ENCODE peak calls at places on chromosome 10, in eight cellular contexts. F is uterus, X is ascending aorta, H is GM23338, N is upper lobe of right lung, Y is breast epithelium, W is stomach, L is kidney. R is an unnamed sample.
A peak's percentile ranks its signal among the peaks of the same experiment; 100 is the strongest.

GRCh38 chr10:89373916-89374711 is 3.7 kb upstream of the IFIT1B start:
- DNase-seq in Y (peak; percentile 83), N (no peak), W (peak; percentile 91), H (no peak), F (peak; percentile 89), X (peak; percentile 96), L (peak; percentile 87), R (peak; percentile 94)

GRCh38 chr10:11465435-11465834 is 146.0 kb downstream of the USP6NL start:
- DNase-seq in H (no peak), N (no peak), L (no peak), Y (no peak), X (no peak), W (no peak), F (no peak), R (no peak)

GRCh38 chr10:43939389-43939938 is 290.8 kb upstream of the ZNF32 start:
- DNase-seq in H (no peak), W (no peak), N (no peak), L (no peak), X (peak; percentile 43), F (no peak), Y (no peak), R (no peak)

GRCh38 chr10:11165591-11166543 is 148.2 kb downstream of the CELF2 start:
- DNase-seq in X (peak; percentile 74), H (peak; percentile 85), W (peak; percentile 43), Y (no peak), N (peak; percentile 77), F (peak; percentile 57), L (peak; percentile 76), R (peak; percentile 75)

GRCh38 chr10:133125901-133126300 is 34.1 kb upstream of the KNDC1 start:
- DNase-seq in Y (peak; percentile 15), L (no peak), F (no peak), W (no peak), X (no peak), N (peak; percentile 40), H (no peak), R (no peak)

GRCh38 chr10:70847666-70848360 is 32.1 kb downstream of the SGPL1 start:
- DNase-seq in Y (no peak), H (no peak), F (no peak), W (no peak), L (no peak), X (no peak), N (no peak), R (no peak)

GRCh38 chr10:31972519-31973041 is 43.9 kb upstream of the ARHGAP12 start:
- DNase-seq in N (no peak), H (no peak), F (no peak), L (no peak), X (no peak), Y (no peak), W (no peak), R (no peak)

GRCh38 chr10:80411267-80411668 is 2.9 kb downstream of the PRXL2A start:
- DNase-seq in Y (no peak), N (no peak), X (no peak), W (peak; percentile 43), L (peak; percentile 90), H (no peak), F (no peak), R (no peak)

GRCh38 chr10:130013938-130014733 is 50.1 kb upstream of the EBF3 start:
- DNase-seq in F (no peak), W (no peak), H (no peak), X (no peak), L (no peak), Y (no peak), N (no peak), R (no peak)

GRCh38 chr10:71742301-71743098 is 22.9 kb upstream of the C10orf105 start:
- DNase-seq in X (no peak), N (no peak), H (no peak), W (no peak), L (peak; percentile 30), F (no peak), Y (no peak), R (no peak)

DNA sequence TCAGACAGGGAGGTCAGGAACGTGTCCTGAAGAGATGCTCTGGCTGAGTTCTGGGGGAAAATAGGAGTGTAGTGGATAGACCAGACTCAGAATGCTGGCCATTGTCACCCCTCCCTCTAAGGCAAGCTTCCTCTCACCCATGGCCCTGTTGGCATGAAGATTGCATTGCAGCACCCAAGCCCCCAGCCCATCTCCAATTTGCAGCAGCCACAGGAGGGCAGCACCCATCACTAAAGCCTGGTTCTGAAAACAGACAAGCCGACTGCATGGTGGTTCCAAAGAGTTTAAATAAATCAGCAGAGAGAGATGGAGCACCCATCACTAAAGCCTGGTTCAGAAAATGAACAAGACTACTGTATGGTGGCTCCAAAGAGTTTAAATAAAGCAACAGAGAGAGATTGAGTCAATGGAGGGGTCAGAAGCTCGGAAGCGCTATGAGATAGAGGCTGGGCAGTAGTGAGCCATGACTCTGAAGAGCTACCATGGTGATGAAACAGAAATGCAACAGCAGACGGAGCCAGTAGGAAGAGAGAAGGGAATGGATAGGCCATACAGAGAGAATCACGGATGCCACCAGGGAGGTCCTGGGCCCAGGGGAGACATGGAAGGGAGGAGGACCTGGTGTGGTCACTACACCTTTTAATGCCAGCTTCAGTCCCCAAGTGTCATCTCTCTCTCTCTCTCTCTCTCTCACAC is 237.9 kb upstream of the MYO3A start:
- DNase-seq in L (no peak), F (no peak), N (no peak), X (no peak), H (peak; percentile 39), Y (no peak), W (no peak), R (no peak)
- TF ChIP-seq CTCF in L (no peak), F (no peak), N (no peak), X (no peak), H (peak; percentile 52), Y (no peak), W (no peak), R (no peak)

GRCh38 chr10:124705817-124706461 is 38.2 kb downstream of the FAM53B start:
- DNase-seq in N (no peak), Y (no peak), F (no peak), W (no peak), H (no peak), L (peak; percentile 63), X (no peak), R (no peak)

GRCh38 chr10:124705021-124705740 is 39.0 kb downstream of the FAM53B start:
- DNase-seq in X (no peak), H (no peak), L (peak; percentile 78), W (no peak), N (no peak), F (no peak), Y (no peak), R (no peak)

GRCh38 chr10:124707546-124707945 is 36.6 kb downstream of the FAM53B start:
- DNase-seq in Y (no peak), F (no peak), W (no peak), N (no peak), X (no peak), H (no peak), L (no peak), R (no peak)

GRCh38 chr10:124706876-124707516 is 37.2 kb downstream of the FAM53B start:
- DNase-seq in N (no peak), W (no peak), H (no peak), F (no peak), Y (no peak), X (no peak), L (no peak), R (no peak)

GRCh38 chr10:124706462-124706857 is 37.7 kb downstream of the FAM53B start:
- DNase-seq in L (peak; percentile 46), X (no peak), F (no peak), H (no peak), N (no peak), Y (no peak), W (no peak), R (no peak)
- H3K4me1 ChIP-seq in L (peaks cover 98% of the 10 kb centered on the region), X (peaks cover 13% of the 10 kb centered on the region), F (peaks cover 58% of the 10 kb centered on the region), H (peaks cover 8% of the 10 kb centered on the region), N (peaks cover 86% of the 10 kb centered on the region), Y (peaks cover 39% of the 10 kb centered on the region), W (peaks cover 100% of the 10 kb centered on the region), R (peaks cover 67% of the 10 kb centered on the region)

DNA sequence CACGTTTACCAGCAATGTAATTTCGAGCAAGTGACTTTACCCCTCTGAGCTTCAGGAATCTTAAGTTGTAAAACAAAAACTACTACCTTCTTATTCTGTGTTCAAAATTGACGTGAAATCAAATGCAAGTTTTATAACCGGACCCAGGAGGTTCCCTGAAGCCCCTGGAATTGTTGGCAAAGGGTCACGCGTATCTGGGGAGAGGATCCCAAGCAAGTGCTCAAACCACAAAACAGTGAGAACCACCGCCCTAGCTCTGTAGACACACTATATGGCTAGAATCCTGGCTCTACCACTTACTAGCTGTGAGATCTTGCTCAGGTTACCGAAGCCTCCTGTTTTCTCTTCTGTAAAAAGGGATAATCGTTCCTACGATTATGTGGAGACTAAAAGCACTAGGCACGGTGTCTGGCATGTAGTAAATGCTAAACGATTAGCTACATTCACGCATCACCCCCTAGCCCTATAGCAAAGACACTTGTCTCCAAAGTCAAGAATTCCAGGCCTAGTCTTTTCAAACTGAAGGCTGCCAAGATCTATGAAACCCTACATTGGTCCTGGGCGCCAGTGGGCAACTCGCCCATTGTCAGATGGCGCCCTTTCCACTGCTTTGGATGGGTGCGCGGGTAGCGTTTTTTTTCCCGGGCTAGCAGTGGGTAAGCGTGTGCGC is 11.8 kb upstream of the NKX2-3 start:
- DNase-seq in N (no peak), L (no peak), F (no peak), H (peak; percentile 17), W (no peak), X (no peak), Y (no peak), R (no peak)
- H3K27ac ChIP-seq in N (no peak overlapping the region), L (no peak overlapping the region), F (no peak overlapping the region), H (no peak overlapping the region), W (no peak overlapping the region), X (no peak overlapping the region), Y (no peak overlapping the region), R (no peak overlapping the region)

GRCh38 chr10:57716884-57717283 is 550.8 kb downstream of the IPMK start:
- DNase-seq in Y (no peak), L (no peak), F (no peak), W (no peak), H (peak; percentile 52), N (no peak), X (no peak), R (no peak)
- TF ChIP-seq CTCF in Y (no peak), L (peak; percentile 12), F (no peak), W (peak; percentile 9), H (peak; percentile 64), N (peak; percentile 42), X (no peak), R (no peak)

GRCh38 chr10:5643356-5643755 is 23.0 kb downstream of the ASB13 start:
- DNase-seq in N (no peak), X (no peak), F (no peak), Y (no peak), H (no peak), W (no peak), L (no peak), R (no peak)
- H3K4me1 ChIP-seq in N (peaks cover 6% of the 10 kb centered on the region), X (no peaks in the 10 kb centered on the region), F (no peaks in the 10 kb centered on the region), Y (no peaks in the 10 kb centered on the region), H (no peaks in the 10 kb centered on the region), W (peaks cover 26% of the 10 kb centered on the region), L (peaks cover 8% of the 10 kb centered on the region), R (peaks cover 3% of the 10 kb centered on the region)

DNA sequence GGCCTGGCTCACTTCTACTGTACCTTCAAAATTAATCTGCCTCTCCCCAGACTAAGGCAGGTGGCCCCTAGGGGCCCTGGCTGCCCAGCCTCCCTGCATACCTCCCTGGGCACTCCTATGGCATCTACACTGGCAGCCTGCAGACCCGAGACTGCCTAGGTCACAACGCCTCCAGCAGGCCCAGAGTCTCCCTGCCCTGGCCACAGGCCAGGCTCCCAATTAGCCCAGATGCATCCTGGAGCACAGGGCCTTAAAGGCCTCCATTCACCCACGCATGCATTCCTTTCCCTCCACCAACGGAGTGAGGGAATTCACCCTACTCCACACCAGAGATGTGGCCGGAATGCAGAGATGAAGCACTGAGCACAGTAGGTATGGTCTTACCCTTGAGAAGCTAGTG is 1.9 kb downstream of the CHAT start:
- DNase-seq in F (no peak), Y (no peak), H (no peak), X (peak; percentile 42), N (peak; percentile 44), L (no peak), W (no peak), R (peak; percentile 37)
- H3K27ac ChIP-seq in F (no peak overlapping the region), Y (no peak overlapping the region), H (no peak overlapping the region), X (no peak overlapping the region), N (no peak overlapping the region), L (no peak overlapping the region), W (no peak overlapping the region), R (no peak overlapping the region)